ENCODE peak calls at places on chromosomes 7 and 10, in nine cellular contexts. K, U, M, B, H, P, V, N and Q are unnamed samples.
A peak's percentile ranks its signal among the peaks of the same experiment; 100 is the strongest.

GRCh38 chr10:93926613-93927012 is 32.8 kb downstream of the SLC35G1 start:
- DNase-seq in H (no peak), P (no peak), V (no peak), N (no peak), M (no peak), K (no peak), U (no peak), B (no peak), Q (no peak)

GRCh38 chr7:14286036-14286435 is 296.6 kb upstream of the ETV1 start:
- DNase-seq in N (no peak), P (no peak), H (no peak), V (no peak), U (no peak), M (no peak), B (no peak), K (no peak), Q (no peak)

GRCh38 chr7:30062587-30062986 is 34.4 kb downstream of the PLEKHA8 start:
- DNase-seq in N (no peak), H (no peak), P (no peak), K (no peak), U (no peak), V (peak; percentile 77), B (no peak), M (peak; percentile 64), Q (no peak)

GRCh38 chr10:93006435-93007039 is 54.1 kb upstream of the CYP26C1 start:
- DNase-seq in K (no peak), N (no peak), M (peak; percentile 25), H (no peak), V (peak; percentile 81), B (no peak), P (no peak), U (peak; percentile 10), Q (no peak)

GRCh38 chr7:94223375-94224084 is 171.2 kb upstream of the COL1A2 start:
- DNase-seq in U (peak; percentile 38), K (no peak), N (no peak), H (no peak), M (peak; percentile 23), V (peak; percentile 85), P (no peak), B (no peak), Q (no peak)

GRCh38 chr7:116258734-116259133 is 48.4 kb downstream of the TES start:
- DNase-seq in M (peak; percentile 33), U (peak; percentile 54), H (no peak), K (peak; percentile 19), B (no peak), P (peak; percentile 34), N (no peak), V (peak; percentile 86), Q (no peak)

GRCh38 chr10:78589687-78590086 is 479.1 kb upstream of the ZMIZ1 start:
- DNase-seq in N (no peak), K (no peak), B (no peak), M (no peak), P (no peak), V (no peak), U (no peak), H (no peak), Q (peak; percentile 14)

GRCh38 chr7:104841798-104842197 is 172.2 kb upstream of the KMT2E start:
- DNase-seq in B (no peak), U (no peak), P (no peak), N (no peak), H (no peak), V (no peak), M (no peak), K (no peak), Q (no peak)

GRCh38 chr10:113528876-113529275 is 24.0 kb upstream of the HABP2 start:
- DNase-seq in B (no peak), P (no peak), K (no peak), V (no peak), N (peak; percentile 24), H (no peak), U (no peak), M (no peak), Q (no peak)

GRCh38 chr10:124740374-124741280 is 3.6 kb downstream of the FAM53B start:
- DNase-seq in P (no peak), V (peak; percentile 58), M (no peak), K (no peak), B (no peak), N (no peak), H (peak; percentile 65), U (no peak), Q (no peak)

GRCh38 chr7:85719981-85720963 is 533.4 kb upstream of the SEMA3D start:
- DNase-seq in M (peak; percentile 24), P (no peak), N (no peak), V (peak; percentile 88), K (no peak), H (no peak), B (no peak), U (no peak), Q (no peak)

GRCh38 chr10:116815641-116816415 is 33.5 kb upstream of the ENO4 start:
- DNase-seq in U (no peak), K (no peak), P (no peak), B (no peak), M (no peak), H (no peak), V (no peak), N (no peak), Q (no peak)

GRCh38 chr10:69101451-69102095 is 13.7 kb downstream of the SRGN start:
- DNase-seq in H (no peak), K (no peak), V (peak; percentile 75), M (no peak), N (no peak), P (peak; percentile 42), U (no peak), B (no peak), Q (peak; percentile 38)

GRCh38 chr7:24764972-24765744 is 7.9 kb upstream of the GSDME start:
- DNase-seq in M (no peak), N (no peak), P (no peak), B (no peak), H (no peak), K (no peak), V (peak; percentile 19), U (no peak), Q (no peak)

GRCh38 chr7:94087664-94088352 is 83.7 kb upstream of the BET1 start:
- DNase-seq in H (peak; percentile 40), P (peak; percentile 34), M (peak; percentile 67), K (peak; percentile 60), B (peak; percentile 1), U (peak; percentile 52), V (peak; percentile 93), N (no peak), Q (no peak)

GRCh38 chr7:2982831-2983230 is 60.8 kb downstream of the CARD11 start:
- DNase-seq in V (no peak), M (no peak), N (peak; percentile 79), U (no peak), H (no peak), P (peak; percentile 56), B (no peak), K (no peak), Q (no peak)

GRCh38 chr10:49550563-49550962 is 11.6 kb upstream of the ERCC6 start:
- DNase-seq in H (peak; percentile 31), U (peak; percentile 24), M (no peak), N (no peak), B (no peak), V (peak; percentile 58), P (no peak), K (no peak), Q (no peak)

GRCh38 chr10:30447125-30447799 is 13.3 kb downstream of the MAP3K8 start:
- DNase-seq in U (peak; percentile 31), V (peak; percentile 90), K (no peak), B (no peak), N (no peak), H (no peak), M (no peak), P (no peak), Q (no peak)

GRCh38 chr7:130141161-130141857 is 63.9 kb downstream of the TMEM209 start:
- DNase-seq in B (no peak), N (peak; percentile 78), M (no peak), U (peak; percentile 61), P (peak; percentile 51), V (peak; percentile 86), H (no peak), K (peak; percentile 86), Q (no peak)

GRCh38 chr7:151539055-151539714 is 19.5 kb upstream of the RHEB start:
- DNase-seq in N (peak; percentile 40), M (peak; percentile 92), K (no peak), H (no peak), V (peak; percentile 56), P (no peak), U (no peak), B (no peak), Q (no peak)

GRCh38 chr10:79272353-79272752 is 74.9 kb upstream of the PPIF start:
- DNase-seq in V (no peak), H (no peak), M (no peak), P (no peak), B (no peak), U (no peak), N (no peak), K (no peak), Q (no peak)

GRCh38 chr10:109679478-109679877 is 243.8 kb downstream of the XPNPEP1 start:
- DNase-seq in P (no peak), B (no peak), K (no peak), V (no peak), U (no peak), H (no peak), N (no peak), M (no peak), Q (no peak)

GRCh38 chr10:26437637-26438461 is at the start of gene APBB1IP:
- DNase-seq in M (no peak), V (no peak), N (peak; percentile 86), P (peak; percentile 65), H (peak; percentile 85), B (no peak), U (peak; percentile 23), K (peak; percentile 68), Q (peak; percentile 82)

GRCh38 chr7:25951414-25952276 is 200.4 kb upstream of the NFE2L3 start:
- DNase-seq in V (peak; percentile 9), P (no peak), B (no peak), M (peak; percentile 85), U (peak; percentile 24), H (no peak), N (no peak), K (no peak), Q (no peak)

GRCh38 chr7:2281556-2281955 is 32.7 kb downstream of the SNX8 start:
- DNase-seq in U (no peak), P (no peak), M (no peak), B (no peak), V (peak; percentile 57), K (peak; percentile 42), H (no peak), N (no peak), Q (no peak)

GRCh38 chr10:121732676-121733445 is 134.6 kb upstream of the FGFR2 start:
- DNase-seq in M (no peak), B (no peak), U (no peak), P (no peak), N (no peak), K (no peak), H (no peak), V (no peak), Q (no peak)